ENCODE peak calls at places on chromosomes 2 and 18, in six cellular contexts. E is stimulated activated CD4-positive, alpha-beta T cell treated with anti-CD3 and anti-CD28 coated beads, Interleukin-2, amount 100 ng/mL, for 48 hours; C is T follicular helper cell; O is fibroblast of villous mesenchyme; Q is posterior vena cava; U is occipital lobe. K is an unnamed sample.

GRCh38 chr2:177147834-177148233 is 64.8 kb upstream of the HNRNPA3 start:
- DNase-seq in E (no peak), C (no peak), O (no peak), Q (no peak), U (no peak), K (no peak)

GRCh38 chr2:176913955-176914354 is 298.6 kb upstream of the HNRNPA3 start:
- DNase-seq in E (no peak), C (no peak), O (no peak), Q (no peak), U (no peak), K (no peak)

GRCh38 chr18:23614891-23615290 is 28.6 kb upstream of the NPC1 start:
- DNase-seq in E (no peak), C (no peak), O (no peak), Q (no peak), U (no peak), K (no peak)

GRCh38 chr2:76050196-76050595 is 339.5 kb upstream of the GCFC2 start:
- DNase-seq in E (no peak), C (no peak), O (no peak), Q (no peak), U (no peak), K (no peak)

GRCh38 chr18:45050712-45051639 is 370.3 kb downstream of the SETBP1 start:
- DNase-seq in E (no peak), C (no peak), O (peak; percentile 97), Q (no peak), U (no peak), K (no peak)

GRCh38 chr2:30252723-30253688 is 21.7 kb downstream of the LBH start:
- DNase-seq in E (peak; percentile 54), C (peak; percentile 40), O (peak; percentile 91), Q (no peak), U (no peak), K (no peak)

GRCh38 chr2:175836361-175836760 is 165.7 kb downstream of the LNPK start:
- DNase-seq in E (no peak), C (no peak), O (peak; percentile 17), Q (no peak), U (no peak), K (no peak)

GRCh38 chr2:139790807-139791206 is 1010.6 kb upstream of the NXPH2 start:
- DNase-seq in E (no peak), C (no peak), O (peak; percentile 3), Q (no peak), U (no peak), K (no peak)

GRCh38 chr2:237096911-237097310 is 11.2 kb downstream of the COPS8 start:
- DNase-seq in E (no peak), C (no peak), O (peak; percentile 87), Q (no peak), U (no peak), K (no peak)

GRCh38 chr2:142020368-142020767 is 110.4 kb downstream of the LRP1B start:
- DNase-seq in E (no peak), C (no peak), O (no peak), Q (no peak), U (no peak), K (no peak)

GRCh38 chr2:173448938-173449471 is 94.3 kb downstream of the CDCA7 start:
- DNase-seq in E (peak; percentile 66), C (peak; percentile 20), O (peak; percentile 85), Q (peak; percentile 89), U (no peak), K (peak; percentile 93)

GRCh38 chr2:216752855-216753505 is 57.6 kb upstream of the IGFBP5 start:
- DNase-seq in E (no peak), C (no peak), O (no peak), Q (no peak), U (no peak), K (no peak)

GRCh38 chr2:156331572-156332451 is 709 bp downstream of the NR4A2 start:
- DNase-seq in E (no peak), C (no peak), O (peak; percentile 80), Q (peak; percentile 93), U (peak; percentile 32), K (peak; percentile 72)

GRCh38 chr2:61425605-61426155 is 45.2 kb downstream of the USP34 start:
- DNase-seq in E (no peak), C (no peak), O (no peak), Q (no peak), U (no peak), K (no peak)

GRCh38 chr2:229335877-229336346 is 64.8 kb upstream of the PID1 start:
- DNase-seq in E (no peak), C (no peak), O (peak; percentile 50), Q (no peak), U (no peak), K (no peak)

GRCh38 chr2:74206180-74206688 is 7.8 kb downstream of the MTHFD2 start:
- DNase-seq in E (no peak), C (no peak), O (peak; percentile 95), Q (no peak), U (no peak), K (no peak)

GRCh38 chr2:191209346-191209745 is 35.9 kb upstream of the MYO1B start:
- DNase-seq in E (no peak), C (no peak), O (no peak), Q (no peak), U (no peak), K (no peak)

GRCh38 chr2:152861349-152861942 is 143.0 kb downstream of the ARL6IP6 start:
- DNase-seq in E (peak; percentile 16), C (no peak), O (peak; percentile 26), Q (no peak), U (no peak), K (peak; percentile 28)

GRCh38 chr2:1605102-1605501 is 139.2 kb downstream of the PXDN start:
- DNase-seq in E (no peak), C (no peak), O (peak; percentile 56), Q (peak; percentile 79), U (no peak), K (no peak)

GRCh38 chr2:162677476-162677875 is 161.1 kb downstream of the KCNH7 start:
- DNase-seq in E (no peak), C (no peak), O (no peak), Q (no peak), U (no peak), K (no peak)

K was measured in colonic mucosa.